ENCODE peak calls at places on chromosomes 4 and X, in six cellular contexts. W is SK-N-SH, B is fibroblast of lung, D is neural progenitor cell, H is H1, O is PC-3. P is an unnamed sample.

GRCh38 chr4:184267673-184268573 is 50.2 kb upstream of the ENPP6 start:
- DNase-seq in W (no peak), B (peak), D (no peak), H (no peak), O (peak), P (peak)

GRCh38 chr4:5389756-5390155 is 318.6 kb downstream of the EVC2 start:
- DNase-seq in W (no peak), B (no peak), D (no peak), H (no peak), O (no peak), P (no peak)

GRCh38 chr4:4864443-4864939 is 5.0 kb downstream of the MSX1 start:
- DNase-seq in W (no peak), B (no peak), D (peak), H (no peak), O (no peak), P (no peak)

GRCh38 chr4:111018231-111018630 is 395.4 kb upstream of the PITX2 start:
- DNase-seq in W (no peak), B (no peak), D (no peak), H (no peak), O (no peak), P (no peak)

GRCh38 chr4:16582526-16582925 is 315.9 kb downstream of the LDB2 start:
- DNase-seq in W (peak), B (no peak), D (peak), H (peak), O (no peak), P (no peak)

GRCh38 chr4:127400736-127401346 is 231.9 kb upstream of the INTU start:
- DNase-seq in W (peak), B (peak), D (peak), H (peak), O (peak), P (peak)

GRCh38 chrX:118644378-118644777 is 83.0 kb upstream of the IL13RA1 start:
- DNase-seq in W (peak), B (peak), D (no peak), H (no peak), O (peak), P (peak)

GRCh38 chrX:40097101-40097491 is 662 bp downstream of the BCOR start:
- DNase-seq in W (peak), B (no peak), D (no peak), H (no peak), O (no peak), P (no peak)

GRCh38 chrX:2824886-2825285 is 3.8 kb upstream of the GYG2 start:
- DNase-seq in W (no peak), B (no peak), D (no peak), H (no peak), O (no peak), P (no peak)

GRCh38 chr4:74267998-74268606 is 40.2 kb upstream of the EPGN start:
- DNase-seq in W (no peak), B (peak), D (no peak), H (no peak), O (peak), P (peak)

GRCh38 chr4:146647615-146648383 is 9.1 kb downstream of the POU4F2 start:
- DNase-seq in W (peak), B (no peak), D (peak), H (peak), O (no peak), P (no peak)

GRCh38 chr4:182931691-182932297 is 14.6 kb upstream of the DCTD start:
- DNase-seq in W (no peak), B (peak), D (no peak), H (no peak), O (no peak), P (no peak)

GRCh38 chrX:73481521-73481920 is 34.7 kb downstream of the CDX4 start:
- DNase-seq in W (no peak), B (no peak), D (no peak), H (no peak), O (no peak), P (no peak)

GRCh38 chr4:6967846-6968340 is 58.3 kb downstream of the TBC1D14 start:
- DNase-seq in W (no peak), B (no peak), D (no peak), H (no peak), O (no peak), P (no peak)

GRCh38 chr4:110617095-110617494 is 5.8 kb downstream of the PITX2 start:
- DNase-seq in W (no peak), B (no peak), D (no peak), H (no peak), O (no peak), P (no peak)

GRCh38 chr4:149885896-149886295 is 70.3 kb upstream of the IQCM start:
- DNase-seq in W (no peak), B (peak), D (no peak), H (no peak), O (peak), P (no peak)

DNA sequence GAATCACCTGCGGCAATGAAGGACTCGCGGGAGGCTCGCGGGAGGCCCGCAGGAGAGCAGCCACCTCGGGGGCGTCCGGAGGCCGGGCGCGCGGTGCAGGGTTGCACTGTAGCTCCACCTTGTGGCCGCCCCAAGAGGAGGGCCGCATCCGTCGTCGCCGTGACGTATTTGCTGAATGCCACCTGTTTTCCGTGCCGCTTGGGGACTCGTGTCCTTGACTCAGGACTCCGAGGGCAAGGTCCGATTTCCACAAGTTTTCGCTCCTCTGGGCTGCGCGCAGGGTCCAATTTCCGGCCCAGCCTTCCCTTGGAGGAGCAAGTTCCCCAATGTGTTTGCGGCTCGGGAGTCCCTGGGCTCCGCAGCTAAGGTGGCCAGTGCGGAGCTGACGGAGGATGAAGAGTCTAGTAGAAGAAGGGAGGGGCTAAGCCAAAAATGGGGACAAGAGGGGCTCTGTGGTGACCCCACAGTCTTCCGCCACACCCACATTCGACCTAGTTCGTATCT is 10.7 kb upstream of the DLG3 start:
- DNase-seq in W (peak), B (peak), D (peak), H (peak), O (peak), P (peak)
- TF ChIP-seq CTCF in W (peak), B (peak), D (peak), H (peak), O (peak), P (peak)

GRCh38 chr4:122766950-122767349 is 34.4 kb downstream of the BBS12 start:
- DNase-seq in W (no peak), B (no peak), D (no peak), H (no peak), O (no peak), P (no peak)
- H2AFZ ChIP-seq in W (no peak), B (no peak), D (no peak), H (peak), O (no peak), P (no peak)

DNA sequence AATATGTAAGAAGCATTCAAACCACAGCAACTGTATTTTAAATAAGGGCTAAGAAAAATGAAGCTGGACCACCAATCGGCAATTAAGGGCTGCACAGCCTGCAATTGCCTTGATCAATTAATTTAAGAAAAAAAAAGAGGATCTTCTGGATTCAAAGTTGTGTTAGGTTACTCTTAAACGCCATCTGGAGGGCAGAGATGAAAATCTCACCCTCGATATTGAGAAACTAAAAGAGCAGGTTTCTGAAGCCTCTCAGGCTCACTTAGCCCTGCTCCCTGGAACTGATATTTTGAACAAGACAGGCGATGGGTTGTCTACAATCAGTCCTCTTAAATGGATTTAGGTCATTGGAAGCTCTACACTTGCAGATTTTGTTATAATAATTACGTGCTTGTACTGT is 579.4 kb downstream of the GRXCR1 start:
- DNase-seq in W (no peak), B (no peak), D (no peak), H (no peak), O (peak), P (no peak)
- TF ChIP-seq CTCF in W (peak), B (no peak), D (peak), H (no peak), O (no peak), P (no peak)

GRCh38 chr4:38364383-38364963 is 299.5 kb upstream of the KLF3 start:
- DNase-seq in W (peak), B (no peak), D (no peak), H (no peak), O (no peak), P (no peak)

GRCh38 chr4:38365261-38365660 is 298.7 kb upstream of the KLF3 start:
- DNase-seq in W (no peak), B (no peak), D (no peak), H (no peak), O (no peak), P (no peak)

GRCh38 chr4:38366997-38367396 is 297.0 kb upstream of the KLF3 start:
- DNase-seq in W (no peak), B (no peak), D (no peak), H (no peak), O (no peak), P (no peak)

GRCh38 chr4:38366451-38366850 is 297.5 kb upstream of the KLF3 start:
- DNase-seq in W (no peak), B (peak), D (no peak), H (no peak), O (no peak), P (no peak)

GRCh38 chr4:38365748-38366310 is 298.2 kb upstream of the KLF3 start:
- DNase-seq in W (no peak), B (no peak), D (no peak), H (no peak), O (no peak), P (no peak)
- H2AFZ ChIP-seq in W (no peak), B (no peak), D (no peak), H (no peak), O (no peak), P (no peak)

DNA sequence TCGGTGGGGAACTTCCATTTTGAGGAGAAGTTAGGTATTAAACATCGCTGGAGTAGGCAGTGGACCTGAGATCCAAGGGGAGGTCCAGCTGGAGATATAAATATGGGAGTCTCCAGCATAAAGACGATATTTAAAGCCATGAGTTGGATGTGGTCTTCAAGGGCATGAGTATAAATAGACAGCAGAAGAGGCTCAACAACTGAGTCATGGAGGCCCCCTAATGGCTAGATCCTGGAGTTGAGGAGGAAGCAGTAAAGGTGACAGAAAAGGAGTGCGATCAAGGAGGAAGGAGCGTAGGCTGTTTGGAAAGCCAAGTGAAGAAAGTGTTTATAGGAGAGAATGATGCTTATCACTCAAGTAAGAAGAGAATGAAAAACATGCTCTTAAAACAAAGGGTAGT is 18.1 kb upstream of the APBB2 start:
- DNase-seq in W (no peak), B (no peak), D (no peak), H (peak), O (no peak), P (peak)
- TF ChIP-seq CTCF in W (no peak), B (no peak), D (no peak), H (peak), O (no peak), P (peak)

GRCh38 chr4:106423791-106424190 is 55.2 kb upstream of the GIMD1 start:
- DNase-seq in W (no peak), B (no peak), D (no peak), H (no peak), O (no peak), P (no peak)
- H2AFZ ChIP-seq in W (no peak), B (no peak), D (no peak), H (no peak), O (no peak), P (no peak)

DNA sequence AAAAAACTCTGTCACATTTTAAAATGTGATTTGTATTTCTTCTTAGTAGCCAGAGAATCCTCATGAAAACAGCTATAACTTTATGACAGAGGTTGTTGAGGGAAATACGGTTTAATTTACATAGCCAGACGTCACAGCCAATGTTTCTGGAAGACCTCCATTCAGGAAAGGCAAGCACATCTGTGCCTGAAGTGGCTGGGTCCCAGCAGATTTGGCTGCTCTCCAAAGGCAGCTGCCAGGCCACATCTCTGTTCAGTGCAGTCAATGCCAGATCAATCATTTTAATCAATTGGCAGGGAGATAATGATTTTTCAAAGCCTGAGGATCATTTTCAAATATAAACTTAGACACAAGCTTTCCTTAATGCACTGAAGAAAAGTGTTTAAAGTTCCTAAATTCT is 86.5 kb upstream of the ZIC3 start:
- DNase-seq in W (peak), B (no peak), D (no peak), H (no peak), O (no peak), P (no peak)
- TF ChIP-seq CTCF in W (no peak), B (no peak), D (no peak), H (no peak), O (no peak), P (no peak)

DNA sequence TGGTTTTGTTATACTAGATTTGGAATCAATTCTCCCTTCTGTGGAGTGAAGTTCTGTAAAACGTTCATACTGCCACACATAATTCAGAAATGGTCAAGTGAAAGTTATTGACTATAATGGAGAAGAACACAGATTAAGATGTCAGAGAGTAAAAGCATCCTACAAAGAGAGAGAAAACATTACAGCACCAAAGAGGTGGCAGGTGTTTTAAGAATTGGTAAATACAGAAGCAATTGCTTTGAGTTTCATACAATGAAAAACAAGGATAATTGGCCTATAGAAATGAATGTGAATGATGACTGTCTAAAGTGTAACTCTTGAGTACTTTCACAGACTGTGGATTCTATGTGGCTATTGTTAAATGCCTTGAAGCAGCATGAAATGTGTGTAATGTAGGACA is 435.6 kb upstream of the SMIM31 start:
- DNase-seq in W (no peak), B (no peak), D (no peak), H (no peak), O (no peak), P (no peak)
- H2AFZ ChIP-seq in W (no peak), B (no peak), D (no peak), H (no peak), O (no peak), P (no peak)

P was measured in endothelial cell of umbilical vein.